ENCODE peak calls at places on chromosomes 4 and X, in five cellular contexts. One of them, this sample, is unnamed.

GRCh38 chr4:74098628-74098995 is 383 bp downstream of the CXCL2 start:
- DNase-seq in astrocyte of the cerebellum: no peak
- DNase-seq in choroid plexus epithelial cell: peak
- DNase-seq in brain microvascular endothelial cell: no peak
- DNase-seq in PC-3: no peak
- DNase-seq in this sample: no peak

GRCh38 chr4:89218587-89218986 is 89.0 kb downstream of the GPRIN3 start:
- DNase-seq in brain microvascular endothelial cell: no peak
- DNase-seq in choroid plexus epithelial cell: no peak
- DNase-seq in astrocyte of the cerebellum: no peak
- DNase-seq in PC-3: no peak
- DNase-seq in this sample: no peak

GRCh38 chr4:135185256-135185655 is 983.7 kb upstream of the PABPC4L start:
- DNase-seq in brain microvascular endothelial cell: no peak
- DNase-seq in PC-3: no peak
- DNase-seq in choroid plexus epithelial cell: no peak
- DNase-seq in astrocyte of the cerebellum: no peak
- DNase-seq in this sample: no peak

GRCh38 chr4:152640058-152640921 is 39.5 kb downstream of the TMEM154 start:
- DNase-seq in choroid plexus epithelial cell: peak
- DNase-seq in astrocyte of the cerebellum: no peak
- DNase-seq in PC-3: peak
- DNase-seq in brain microvascular endothelial cell: no peak
- DNase-seq in this sample: no peak

GRCh38 chrX:12301288-12301687 is 163.0 kb downstream of the FRMPD4 start:
- DNase-seq in brain microvascular endothelial cell: no peak
- DNase-seq in PC-3: no peak
- DNase-seq in astrocyte of the cerebellum: no peak
- DNase-seq in choroid plexus epithelial cell: no peak
- DNase-seq in this sample: no peak

GRCh38 chr4:125420499-125420898 is 105.7 kb downstream of the FAT4 start:
- DNase-seq in choroid plexus epithelial cell: peak
- DNase-seq in astrocyte of the cerebellum: no peak
- DNase-seq in brain microvascular endothelial cell: no peak
- DNase-seq in PC-3: no peak
- DNase-seq in this sample: no peak

GRCh38 chr4:73682508-73682907 is 57.9 kb upstream of the CXCL8 start:
- DNase-seq in PC-3: peak
- DNase-seq in astrocyte of the cerebellum: no peak
- DNase-seq in choroid plexus epithelial cell: no peak
- DNase-seq in brain microvascular endothelial cell: no peak
- DNase-seq in this sample: no peak

GRCh38 chr4:125780159-125780558 is 465.4 kb downstream of the FAT4 start:
- DNase-seq in astrocyte of the cerebellum: no peak
- DNase-seq in brain microvascular endothelial cell: no peak
- DNase-seq in PC-3: no peak
- DNase-seq in choroid plexus epithelial cell: peak
- DNase-seq in this sample: no peak

GRCh38 chr4:179750374-179750773 is 2308.1 kb upstream of the AGA start:
- DNase-seq in astrocyte of the cerebellum: no peak
- DNase-seq in PC-3: no peak
- DNase-seq in choroid plexus epithelial cell: peak
- DNase-seq in brain microvascular endothelial cell: no peak
- DNase-seq in this sample: no peak

GRCh38 chr4:84938316-84938715 is 28.2 kb downstream of the WDFY3 start:
- DNase-seq in astrocyte of the cerebellum: peak
- DNase-seq in choroid plexus epithelial cell: peak
- DNase-seq in brain microvascular endothelial cell: peak
- DNase-seq in PC-3: peak
- DNase-seq in this sample: no peak

GRCh38 chr4:80709082-80709869 is 321.2 kb upstream of the BMP3 start:
- DNase-seq in brain microvascular endothelial cell: no peak
- DNase-seq in choroid plexus epithelial cell: no peak
- DNase-seq in PC-3: peak
- DNase-seq in astrocyte of the cerebellum: no peak
- DNase-seq in this sample: no peak

GRCh38 chr4:148922497-148922896 is 480.3 kb upstream of the NR3C2 start:
- DNase-seq in choroid plexus epithelial cell: no peak
- DNase-seq in brain microvascular endothelial cell: no peak
- DNase-seq in astrocyte of the cerebellum: no peak
- DNase-seq in PC-3: no peak
- DNase-seq in this sample: no peak

GRCh38 chrX:7068939-7069367 is 78.6 kb upstream of the STS start:
- DNase-seq in brain microvascular endothelial cell: peak
- DNase-seq in astrocyte of the cerebellum: no peak
- DNase-seq in PC-3: no peak
- DNase-seq in choroid plexus epithelial cell: peak
- DNase-seq in this sample: no peak

GRCh38 chr4:121462660-121463261 is 81.9 kb upstream of the QRFPR start:
- DNase-seq in choroid plexus epithelial cell: peak
- DNase-seq in brain microvascular endothelial cell: peak
- DNase-seq in astrocyte of the cerebellum: peak
- DNase-seq in PC-3: peak
- DNase-seq in this sample: peak

GRCh38 chr4:84565951-84566350 is 17.0 kb upstream of the CDS1 start:
- DNase-seq in choroid plexus epithelial cell: no peak
- DNase-seq in PC-3: no peak
- DNase-seq in brain microvascular endothelial cell: no peak
- DNase-seq in astrocyte of the cerebellum: no peak
- DNase-seq in this sample: no peak

GRCh38 chr4:6263541-6264540 is 5.8 kb upstream of the WFS1 start:
- DNase-seq in choroid plexus epithelial cell: peak
- DNase-seq in astrocyte of the cerebellum: peak
- DNase-seq in brain microvascular endothelial cell: peak
- DNase-seq in PC-3: peak
- DNase-seq in this sample: no peak

GRCh38 chr4:83644677-83645639 is 109.0 kb downstream of the GPAT3 start:
- DNase-seq in astrocyte of the cerebellum: peak
- DNase-seq in brain microvascular endothelial cell: peak
- DNase-seq in choroid plexus epithelial cell: peak
- DNase-seq in PC-3: peak
- DNase-seq in this sample: peak

GRCh38 chr4:1246111-1246881 is 2.6 kb downstream of the CTBP1 start:
- DNase-seq in PC-3: peak
- DNase-seq in astrocyte of the cerebellum: no peak
- DNase-seq in choroid plexus epithelial cell: no peak
- DNase-seq in brain microvascular endothelial cell: no peak
- DNase-seq in this sample: no peak

GRCh38 chr4:184801781-184802180 is 24.0 kb downstream of the ACSL1 start:
- DNase-seq in choroid plexus epithelial cell: no peak
- DNase-seq in astrocyte of the cerebellum: no peak
- DNase-seq in brain microvascular endothelial cell: no peak
- DNase-seq in PC-3: peak
- DNase-seq in this sample: peak

GRCh38 chrX:108735680-108736508 is 469 bp downstream of the IRS4 start:
- DNase-seq in astrocyte of the cerebellum: no peak
- DNase-seq in brain microvascular endothelial cell: no peak
- DNase-seq in PC-3: no peak
- DNase-seq in choroid plexus epithelial cell: peak
- DNase-seq in this sample: no peak

GRCh38 chr4:152015597-152016324 is 255.0 kb upstream of the GATB start:
- DNase-seq in brain microvascular endothelial cell: no peak
- DNase-seq in choroid plexus epithelial cell: no peak
- DNase-seq in PC-3: no peak
- DNase-seq in astrocyte of the cerebellum: no peak
- DNase-seq in this sample: no peak

GRCh38 chr4:97153042-97153441 is 990.2 kb downstream of the STPG2 start:
- DNase-seq in astrocyte of the cerebellum: peak
- DNase-seq in brain microvascular endothelial cell: peak
- DNase-seq in PC-3: peak
- DNase-seq in choroid plexus epithelial cell: peak
- DNase-seq in this sample: peak

GRCh38 chr4:1981251-1982055 is 27.3 kb downstream of the NELFA start:
- DNase-seq in choroid plexus epithelial cell: peak
- DNase-seq in PC-3: no peak
- DNase-seq in brain microvascular endothelial cell: no peak
- DNase-seq in astrocyte of the cerebellum: no peak
- DNase-seq in this sample: no peak

GRCh38 chrX:12949927-12950656 is 24.8 kb upstream of the TMSB4X start:
- DNase-seq in choroid plexus epithelial cell: peak
- DNase-seq in brain microvascular endothelial cell: peak
- DNase-seq in astrocyte of the cerebellum: no peak
- DNase-seq in PC-3: no peak
- DNase-seq in this sample: peak

GRCh38 chr4:89836031-89836777 is 757 bp downstream of the SNCA start:
- DNase-seq in PC-3: no peak
- DNase-seq in choroid plexus epithelial cell: no peak
- DNase-seq in brain microvascular endothelial cell: no peak
- DNase-seq in astrocyte of the cerebellum: no peak
- DNase-seq in this sample: no peak

GRCh38 chrX:97984641-97985040 is 1100.9 kb downstream of the RPA4 start:
- DNase-seq in choroid plexus epithelial cell: no peak
- DNase-seq in brain microvascular endothelial cell: no peak
- DNase-seq in astrocyte of the cerebellum: no peak
- DNase-seq in PC-3: peak
- DNase-seq in this sample: no peak

GRCh38 chr4:7389719-7390118 is 45.0 kb downstream of the PSAPL1 start:
- DNase-seq in brain microvascular endothelial cell: no peak
- DNase-seq in choroid plexus epithelial cell: no peak
- DNase-seq in PC-3: no peak
- DNase-seq in astrocyte of the cerebellum: no peak
- DNase-seq in this sample: no peak

GRCh38 chr4:40562208-40562607 is 67.5 kb downstream of the RBM47 start:
- DNase-seq in brain microvascular endothelial cell: no peak
- DNase-seq in PC-3: no peak
- DNase-seq in astrocyte of the cerebellum: no peak
- DNase-seq in choroid plexus epithelial cell: no peak
- DNase-seq in this sample: no peak

GRCh38 chrX:135421932-135422809 is at the start of gene SMIM10L2A:
- DNase-seq in brain microvascular endothelial cell: no peak
- DNase-seq in choroid plexus epithelial cell: no peak
- DNase-seq in PC-3: no peak
- DNase-seq in astrocyte of the cerebellum: no peak
- DNase-seq in this sample: no peak

GRCh38 chrX:135420831-135421230 is 913 bp upstream of the SMIM10L2A start:
- DNase-seq in astrocyte of the cerebellum: no peak
- DNase-seq in choroid plexus epithelial cell: no peak
- DNase-seq in PC-3: no peak
- DNase-seq in brain microvascular endothelial cell: no peak
- DNase-seq in this sample: no peak

GRCh38 chrX:135424469-135424868 is 2.7 kb downstream of the SMIM10L2A start:
- DNase-seq in astrocyte of the cerebellum: no peak
- DNase-seq in PC-3: no peak
- DNase-seq in brain microvascular endothelial cell: no peak
- DNase-seq in choroid plexus epithelial cell: no peak
- DNase-seq in this sample: no peak

GRCh38 chrX:135425026-135425425 is 3.3 kb downstream of the SMIM10L2A start:
- DNase-seq in choroid plexus epithelial cell: no peak
- DNase-seq in brain microvascular endothelial cell: no peak
- DNase-seq in astrocyte of the cerebellum: no peak
- DNase-seq in PC-3: no peak
- DNase-seq in this sample: no peak

GRCh38 chrX:135421537-135421931 is 210 bp upstream of the SMIM10L2A start:
- DNase-seq in PC-3: peak
- DNase-seq in astrocyte of the cerebellum: peak
- DNase-seq in brain microvascular endothelial cell: peak
- DNase-seq in choroid plexus epithelial cell: peak
- DNase-seq in this sample: peak
- TF ChIP-seq CTCF in PC-3: no peak
- TF ChIP-seq CTCF in astrocyte of the cerebellum: no peak
- TF ChIP-seq CTCF in brain microvascular endothelial cell: no peak
- TF ChIP-seq CTCF in choroid plexus epithelial cell: no peak
- TF ChIP-seq CTCF in this sample: no peak

DNA sequence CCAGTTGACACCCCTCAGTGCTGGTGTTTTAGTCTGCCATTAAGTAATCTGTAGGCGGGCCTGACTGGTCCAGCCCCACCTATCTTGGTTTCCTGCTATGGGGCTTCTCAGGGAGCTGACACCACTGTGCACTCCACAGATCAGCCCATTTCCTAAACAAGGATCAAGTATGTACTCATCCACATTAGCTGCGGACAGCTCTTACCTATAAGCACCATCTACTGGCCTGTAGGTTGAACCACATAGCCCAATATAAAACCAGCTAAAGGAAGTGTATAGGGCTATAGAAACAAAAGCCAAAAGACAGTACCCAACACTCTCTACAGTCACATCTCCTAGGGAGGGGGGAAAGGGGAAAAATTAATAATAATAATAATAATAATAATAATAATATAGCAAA is 353.5 kb upstream of the CXorf51B start:
- DNase-seq in PC-3: no peak
- DNase-seq in astrocyte of the cerebellum: no peak
- DNase-seq in choroid plexus epithelial cell: no peak
- DNase-seq in brain microvascular endothelial cell: no peak
- DNase-seq in this sample: no peak
- H3K4me3 ChIP-seq in PC-3: no peak
- H3K4me3 ChIP-seq in astrocyte of the cerebellum: no peak
- H3K4me3 ChIP-seq in choroid plexus epithelial cell: no peak
- H3K4me3 ChIP-seq in brain microvascular endothelial cell: no peak
- H3K4me3 ChIP-seq in this sample: no peak

GRCh38 chr4:10353110-10353509 is 104.1 kb downstream of the ZNF518B start:
- DNase-seq in choroid plexus epithelial cell: no peak
- DNase-seq in astrocyte of the cerebellum: no peak
- DNase-seq in PC-3: no peak
- DNase-seq in brain microvascular endothelial cell: no peak
- DNase-seq in this sample: no peak

GRCh38 chr4:10354225-10354624 is 103.0 kb downstream of the ZNF518B start:
- DNase-seq in choroid plexus epithelial cell: no peak
- DNase-seq in astrocyte of the cerebellum: no peak
- DNase-seq in brain microvascular endothelial cell: no peak
- DNase-seq in PC-3: no peak
- DNase-seq in this sample: no peak

DNA sequence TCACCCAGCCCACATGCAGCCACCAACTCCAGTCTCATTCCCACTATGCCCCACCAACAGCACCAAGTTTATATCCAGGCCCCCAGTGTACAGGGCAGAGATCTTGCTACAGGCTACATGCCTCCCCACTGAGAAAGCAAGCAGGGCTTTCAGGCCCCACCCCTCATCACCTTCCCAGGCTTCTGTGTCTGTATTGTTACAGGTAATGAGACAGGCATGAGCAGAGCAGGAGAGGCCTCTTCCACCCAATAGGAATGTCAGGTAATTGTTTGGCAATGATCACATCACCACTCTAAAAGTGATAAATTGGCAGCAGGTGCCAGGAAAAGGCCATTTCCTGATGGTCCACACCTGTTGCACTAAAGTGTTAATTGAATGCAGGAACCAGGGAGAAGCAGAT is 102.5 kb downstream of the ZNF518B start:
- DNase-seq in choroid plexus epithelial cell: no peak
- DNase-seq in astrocyte of the cerebellum: no peak
- DNase-seq in brain microvascular endothelial cell: no peak
- DNase-seq in PC-3: no peak
- DNase-seq in this sample: no peak
- TF ChIP-seq CTCF in choroid plexus epithelial cell: no peak
- TF ChIP-seq CTCF in astrocyte of the cerebellum: no peak
- TF ChIP-seq CTCF in brain microvascular endothelial cell: no peak
- TF ChIP-seq CTCF in PC-3: no peak
- TF ChIP-seq CTCF in this sample: no peak

DNA sequence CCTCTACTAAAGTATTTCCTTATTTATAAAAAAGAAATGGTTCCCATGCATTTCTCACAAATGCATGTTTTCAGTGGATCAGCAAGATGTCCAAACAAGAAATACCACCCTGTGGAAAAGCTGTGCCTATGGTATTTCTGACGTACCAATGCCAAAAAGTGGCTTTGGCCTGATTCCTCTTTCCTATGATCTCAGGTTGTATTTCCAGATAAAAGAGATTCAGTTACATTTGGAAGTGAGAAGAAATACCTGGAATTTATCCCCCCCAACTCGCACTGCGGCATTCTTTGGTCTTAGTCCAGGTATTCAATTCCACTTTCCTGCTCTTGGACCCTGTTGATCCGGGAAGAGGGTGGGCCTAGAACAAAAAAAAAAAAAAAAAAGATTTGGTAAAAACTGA is 815.9 kb upstream of the FRG1 start:
- DNase-seq in astrocyte of the cerebellum: no peak
- DNase-seq in PC-3: no peak
- DNase-seq in choroid plexus epithelial cell: no peak
- DNase-seq in brain microvascular endothelial cell: no peak
- DNase-seq in this sample: no peak
- H3K4me3 ChIP-seq in astrocyte of the cerebellum: no peak
- H3K4me3 ChIP-seq in PC-3: no peak
- H3K4me3 ChIP-seq in choroid plexus epithelial cell: no peak
- H3K4me3 ChIP-seq in brain microvascular endothelial cell: no peak
- H3K4me3 ChIP-seq in this sample: no peak

This sample was measured in retinal pigment epithelial cell.